ENCODE peak calls at places on chromosomes 2 and 18, in four cellular contexts. V is SK-N-DZ, D is fibroblast of mammary gland, R is HFFc6. G is an unnamed sample.

GRCh38 chr2:185658766-185659165 is 79.8 kb upstream of the FSIP2 start:
- DNase-seq in D (peak), R (no peak), V (no peak), G (peak)

GRCh38 chr2:112474844-112475486 is 7.0 kb upstream of the TTL start:
- DNase-seq in D (peak), R (peak), V (no peak), G (peak)

GRCh38 chr2:1371066-1371465 is 42.2 kb upstream of the TPO start:
- DNase-seq in V (no peak), D (no peak), R (no peak), G (no peak)

GRCh38 chr2:88123164-88123974 is 4.5 kb downstream of the FABP1 start:
- DNase-seq in D (no peak), V (no peak), R (no peak), G (no peak)

GRCh38 chr2:59936031-59936430 is 617.4 kb downstream of the BCL11A start:
- DNase-seq in R (no peak), D (no peak), V (no peak), G (no peak)

GRCh38 chr2:240815761-240816583 is 4.0 kb downstream of the KIF1A start:
- DNase-seq in R (no peak), D (no peak), V (no peak), G (no peak)

GRCh38 chr18:35203001-35203553 is 37.8 kb upstream of the ZNF397 start:
- DNase-seq in R (no peak), D (no peak), V (no peak), G (no peak)

GRCh38 chr18:76130845-76131244 is 364.2 kb downstream of the ZNF516 start:
- DNase-seq in R (no peak), D (peak), V (no peak), G (no peak)

GRCh38 chr2:237660381-237660900 is 33.1 kb downstream of the LRRFIP1 start:
- DNase-seq in V (no peak), D (no peak), R (no peak), G (no peak)

GRCh38 chr2:159200498-159200897 is 86.0 kb downstream of the WDSUB1 start:
- DNase-seq in V (no peak), D (peak), R (peak), G (no peak)

GRCh38 chr2:238241970-238242369 is 2.1 kb upstream of the HES6 start:
- DNase-seq in V (no peak), D (peak), R (no peak), G (no peak)

GRCh38 chr2:161423351-161424178 is 7.5 kb downstream of the TBR1 start:
- DNase-seq in R (no peak), V (no peak), D (no peak), G (no peak)

GRCh38 chr2:66688951-66689350 is 254.0 kb downstream of the MEIS1 start:
- DNase-seq in V (peak), D (no peak), R (no peak), G (no peak)

GRCh38 chr2:238974510-238975166 is 126.8 kb downstream of the TWIST2 start:
- DNase-seq in V (no peak), D (peak), R (peak), G (peak)

GRCh38 chr2:201127570-201127969 is 11.6 kb downstream of the CFLAR start:
- DNase-seq in V (no peak), R (peak), D (peak), G (peak)

GRCh38 chr2:51855683-51856082 is 823.8 kb upstream of the NRXN1 start:
- DNase-seq in V (no peak), D (no peak), R (no peak), G (no peak)

GRCh38 chr2:105057005-105057404 is 19.1 kb downstream of the MRPS9 start:
- DNase-seq in V (no peak), R (no peak), D (no peak), G (no peak)